ENCODE peak calls at places on chromosomes 2 and 18, in four cellular contexts. M, L, T and D are unnamed samples.

GRCh38 chr18:27865431-27865830 is 311.5 kb downstream of the CDH2 start:
- DNase-seq in M (no peak), L (no peak), T (no peak), D (peak)

GRCh38 chr2:38033651-38034050 is 42.3 kb downstream of the CYP1B1 start:
- DNase-seq in M (no peak), L (no peak), T (no peak), D (no peak)

GRCh38 chr2:241842620-241843211 is 16.0 kb downstream of the PDCD1 start:
- DNase-seq in M (no peak), L (peak), T (no peak), D (no peak)

GRCh38 chr2:26562811-26563645 is 78.1 kb downstream of the CIB4 start:
- DNase-seq in M (no peak), L (no peak), T (peak), D (peak)

GRCh38 chr18:23209031-23209430 is 73.7 kb downstream of the CABLES1 start:
- DNase-seq in M (no peak), L (no peak), T (no peak), D (no peak)

GRCh38 chr2:2647156-2647555 is 316.1 kb upstream of the MYT1L start:
- DNase-seq in M (no peak), L (no peak), T (no peak), D (peak)

GRCh38 chr2:18119883-18120282 is 241.4 kb downstream of the KCNS3 start:
- DNase-seq in M (no peak), L (no peak), T (peak), D (peak)

GRCh38 chr2:50059462-50059861 is 905.1 kb upstream of the FSHR start:
- DNase-seq in M (no peak), L (no peak), T (no peak), D (no peak)

GRCh38 chr18:286515-287310 is 18.9 kb upstream of the THOC1 start:
- DNase-seq in M (peak), L (no peak), T (no peak), D (peak)

GRCh38 chr2:208620487-208620978 is 213.9 kb downstream of the PTH2R start:
- DNase-seq in M (no peak), L (no peak), T (no peak), D (no peak)

GRCh38 chr2:232325324-232326273 is 53.0 kb upstream of the ALPP start:
- DNase-seq in M (peak), L (no peak), T (no peak), D (peak)

GRCh38 chr18:43049021-43049420 is 66.5 kb downstream of the RIT2 start:
- DNase-seq in M (no peak), L (no peak), T (no peak), D (no peak)

GRCh38 chr2:182372661-182373060 is 54.2 kb downstream of the PDE1A start:
- DNase-seq in M (peak), L (no peak), T (peak), D (peak)

GRCh38 chr2:190979906-190980629 is 33.9 kb downstream of the STAT1 start:
- DNase-seq in M (no peak), L (no peak), T (peak), D (no peak)